ENCODE peak calls at places on chromosomes 12 and 14, in four cellular contexts. N is IMR-90, V is H9, W is H1. E is an unnamed sample.

GRCh38 chr12:46372852-46373302 is 304 bp upstream of the SLC38A2 start:
- DNase-seq in W (peak; percentile 98), V (no peak), N (no peak), E (no peak)

GRCh38 chr12:79547735-79548347 is 142.9 kb downstream of the PAWR start:
- DNase-seq in V (peak; percentile 80), N (peak; percentile 83), W (no peak), E (peak; percentile 90)

GRCh38 chr14:90060312-90060964 is 1.4 kb upstream of the KCNK13 start:
- DNase-seq in V (peak; percentile 83), N (peak; percentile 51), W (peak; percentile 85), E (peak; percentile 85)

GRCh38 chr14:103593577-103593976 is 30.8 kb downstream of the COA8 start:
- DNase-seq in V (no peak), N (no peak), W (no peak), E (no peak)

GRCh38 chr12:131850856-131851559 is 22.8 kb downstream of the MMP17 start:
- DNase-seq in V (peak; percentile 80), W (no peak), N (no peak), E (no peak)

GRCh38 chr12:69523433-69524330 is 53.5 kb downstream of the FRS2 start:
- DNase-seq in V (no peak), N (no peak), W (no peak), E (no peak)

GRCh38 chr14:61710853-61711817 is 15.8 kb downstream of the HIF1A start:
- DNase-seq in V (no peak), N (no peak), W (no peak), E (no peak)

GRCh38 chr12:62947364-62947763 is 12.4 kb upstream of the PPM1H start:
- DNase-seq in W (no peak), V (no peak), N (no peak), E (no peak)

GRCh38 chr14:73634333-73634833 is 10.4 kb upstream of the DNAL1 start:
- DNase-seq in V (peak; percentile 93), W (peak; percentile 93), N (no peak), E (peak; percentile 84)

GRCh38 chr14:103504991-103505565 is 17.6 kb downstream of the CKB start:
- DNase-seq in W (no peak), V (peak; percentile 39), N (no peak), E (peak; percentile 51)

GRCh38 chr12:70920251-70920851 is at the start of gene PTPRR:
- DNase-seq in W (peak; percentile 69), V (peak; percentile 81), N (no peak), E (peak; percentile 65)

GRCh38 chr12:96014932-96015599 is 18.9 kb upstream of the HAL start:
- DNase-seq in W (no peak), V (no peak), N (peak; percentile 5), E (no peak)

GRCh38 chr12:55002355-55002754 is 17.4 kb upstream of the NEUROD4 start:
- DNase-seq in N (no peak), W (no peak), V (no peak), E (no peak)

GRCh38 chr12:121792607-121793500 is 634 bp downstream of the RHOF start:
- DNase-seq in W (no peak), V (no peak), N (no peak), E (peak; percentile 59)

GRCh38 chr14:36478782-36479181 is 41.2 kb downstream of the NKX2-1 start:
- DNase-seq in N (no peak), W (no peak), V (no peak), E (no peak)

GRCh38 chr14:25537846-25538455 is 488.0 kb upstream of the STXBP6 start:
- DNase-seq in V (peak; percentile 70), N (no peak), W (peak; percentile 75), E (peak; percentile 83)

GRCh38 chr14:66426451-66426850 is 59.7 kb upstream of the CCDC196 start:
- DNase-seq in W (no peak), N (no peak), V (no peak), E (no peak)

GRCh38 chr12:116604883-116605641 is 45.9 kb downstream of the MAP1LC3B2 start:
- DNase-seq in V (no peak), N (no peak), W (no peak), E (no peak)

GRCh38 chr12:95829395-95829794 is 29.4 kb upstream of the SNRPF start:
- DNase-seq in V (no peak), N (no peak), W (no peak), E (no peak)

GRCh38 chr12:131702573-131702877 is 8.4 kb upstream of the SFSWAP start:
- DNase-seq in V (no peak), W (no peak), N (no peak), E (no peak)

GRCh38 chr12:58425481-58426392 is 484.4 kb downstream of the ATP23 start:
- DNase-seq in W (no peak), N (peak; percentile 94), V (peak; percentile 83), E (peak; percentile 83)

GRCh38 chr12:81095470-81096232 is 17.8 kb downstream of the ACSS3 start:
- DNase-seq in W (no peak), N (no peak), V (no peak), E (peak; percentile 83)

GRCh38 chr14:77303417-77304156 is 17.1 kb downstream of the POMT2 start:
- DNase-seq in V (no peak), W (no peak), N (peak; percentile 97), E (peak; percentile 86)
- H3K4ac ChIP-seq in V (no peak overlapping the region), W (no peak overlapping the region), N (peak overlapping the region; percentile 86), E (no peak overlapping the region)

DNA sequence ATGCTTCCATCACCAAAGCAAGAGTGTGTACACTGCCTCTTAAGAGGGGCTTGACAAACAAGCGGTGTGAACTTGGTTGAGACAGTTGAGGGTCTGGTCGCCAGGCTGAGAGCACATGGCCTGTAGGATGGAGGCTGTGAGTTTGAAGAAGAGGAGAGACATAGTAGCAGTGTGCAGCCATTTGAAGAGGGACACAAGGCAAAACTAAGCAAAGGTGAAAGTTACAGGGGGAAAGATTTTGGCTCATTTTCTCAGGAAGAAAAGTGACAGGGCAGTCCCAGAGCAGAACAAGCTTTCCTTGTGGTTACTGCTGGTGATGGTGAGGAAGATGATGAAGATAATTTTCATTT is 11.3 kb upstream of the C12orf76 start:
- DNase-seq in W (no peak), V (no peak), N (no peak), E (no peak)
- H4K5ac ChIP-seq in W (no peak overlapping the region), V (no peak overlapping the region), N (no peak overlapping the region), E (no peak overlapping the region)

GRCh38 chr12:52798671-52799497 is 3.0 kb upstream of the KRT3 start:
- DNase-seq in N (peak; percentile 9), V (no peak), W (no peak), E (peak; percentile 32)

GRCh38 chr12:52798003-52798670 is 2.2 kb upstream of the KRT3 start:
- DNase-seq in N (peak; percentile 40), W (no peak), V (no peak), E (no peak)

GRCh38 chr12:52796839-52797528 is 1.1 kb upstream of the KRT3 start:
- DNase-seq in W (no peak), V (no peak), N (no peak), E (no peak)

GRCh38 chr12:52796429-52796794 is 495 bp upstream of the KRT3 start:
- DNase-seq in W (no peak), N (no peak), V (no peak), E (no peak)

GRCh38 chr12:52797529-52797894 is 1.6 kb upstream of the KRT3 start:
- DNase-seq in N (no peak), V (no peak), W (no peak), E (no peak)
- H3K4ac ChIP-seq in N (no peak overlapping the region), V (no peak overlapping the region), W (no peak overlapping the region), E (no peak overlapping the region)

GRCh38 chr12:88860846-88861245 is 280.6 kb upstream of the KITLG start:
- DNase-seq in W (no peak), N (no peak), V (no peak), E (no peak)
- H4K5ac ChIP-seq in W (no peak overlapping the region), N (no peak overlapping the region), V (no peak overlapping the region), E (no peak overlapping the region)

E was measured in mesendoderm.